ENCODE peak calls at places on chromosome 12, in seven cellular contexts. One of them, this sample, is unnamed.

GRCh38 chr12:32679910-32680217 is 763 bp downstream of the DNM1L start:
- DNase-seq in AG09309: no peak
- DNase-seq in HepG2: no peak
- DNase-seq in fibroblast of lung: no peak
- DNase-seq in mucosa of descending colon: no peak
- DNase-seq in AG10803: no peak
- DNase-seq in lung: no peak
- DNase-seq in this sample: no peak

GRCh38 chr12:5789469-5789968 is 155.5 kb downstream of the ANO2 start:
- DNase-seq in HepG2: no peak
- DNase-seq in mucosa of descending colon: no peak
- DNase-seq in lung: peak
- DNase-seq in AG10803: peak
- DNase-seq in AG09309: peak
- DNase-seq in fibroblast of lung: no peak
- DNase-seq in this sample: no peak

GRCh38 chr12:95574030-95574429 is 22.8 kb upstream of the USP44 start:
- DNase-seq in lung: no peak
- DNase-seq in AG09309: no peak
- DNase-seq in mucosa of descending colon: no peak
- DNase-seq in HepG2: no peak
- DNase-seq in AG10803: no peak
- DNase-seq in fibroblast of lung: no peak
- DNase-seq in this sample: no peak

GRCh38 chr12:53755451-53756290 is 3.9 kb upstream of the CISTR start:
- DNase-seq in lung: no peak
- DNase-seq in mucosa of descending colon: no peak
- DNase-seq in HepG2: no peak
- DNase-seq in AG10803: no peak
- DNase-seq in fibroblast of lung: no peak
- DNase-seq in AG09309: no peak
- DNase-seq in this sample: no peak

GRCh38 chr12:100672075-100672592 is 98.7 kb downstream of the GAS2L3 start:
- DNase-seq in AG10803: no peak
- DNase-seq in HepG2: peak
- DNase-seq in mucosa of descending colon: peak
- DNase-seq in fibroblast of lung: no peak
- DNase-seq in AG09309: no peak
- DNase-seq in lung: no peak
- DNase-seq in this sample: peak

GRCh38 chr12:2267624-2268477 is 215.1 kb downstream of the CACNA1C start:
- DNase-seq in HepG2: no peak
- DNase-seq in AG09309: no peak
- DNase-seq in mucosa of descending colon: no peak
- DNase-seq in fibroblast of lung: peak
- DNase-seq in AG10803: peak
- DNase-seq in lung: no peak
- DNase-seq in this sample: no peak

GRCh38 chr12:98743362-98743953 is 98.4 kb downstream of the APAF1 start:
- DNase-seq in AG09309: no peak
- DNase-seq in AG10803: no peak
- DNase-seq in mucosa of descending colon: no peak
- DNase-seq in lung: no peak
- DNase-seq in HepG2: peak
- DNase-seq in fibroblast of lung: no peak
- DNase-seq in this sample: no peak

GRCh38 chr12:12467701-12468218 is 94.9 kb downstream of the DUSP16 start:
- DNase-seq in fibroblast of lung: peak
- DNase-seq in AG09309: no peak
- DNase-seq in HepG2: no peak
- DNase-seq in AG10803: no peak
- DNase-seq in mucosa of descending colon: peak
- DNase-seq in lung: peak
- DNase-seq in this sample: no peak

GRCh38 chr12:18054925-18055324 is 35.1 kb downstream of the RERGL start:
- DNase-seq in mucosa of descending colon: no peak
- DNase-seq in lung: no peak
- DNase-seq in AG09309: no peak
- DNase-seq in HepG2: no peak
- DNase-seq in AG10803: no peak
- DNase-seq in fibroblast of lung: no peak
- DNase-seq in this sample: no peak

GRCh38 chr12:15756822-15757221 is 32.4 kb downstream of the EPS8 start:
- DNase-seq in lung: no peak
- DNase-seq in AG10803: peak
- DNase-seq in HepG2: no peak
- DNase-seq in AG09309: peak
- DNase-seq in mucosa of descending colon: no peak
- DNase-seq in fibroblast of lung: peak
- DNase-seq in this sample: no peak

GRCh38 chr12:38204831-38205230 is 111.7 kb upstream of the ALG10B start:
- DNase-seq in fibroblast of lung: no peak
- DNase-seq in lung: no peak
- DNase-seq in HepG2: no peak
- DNase-seq in AG10803: no peak
- DNase-seq in mucosa of descending colon: no peak
- DNase-seq in AG09309: no peak
- DNase-seq in this sample: no peak

GRCh38 chr12:130300090-130300489 is 37.6 kb upstream of the PIWIL1 start:
- DNase-seq in AG09309: no peak
- DNase-seq in HepG2: no peak
- DNase-seq in mucosa of descending colon: no peak
- DNase-seq in fibroblast of lung: no peak
- DNase-seq in lung: no peak
- DNase-seq in AG10803: no peak
- DNase-seq in this sample: no peak

GRCh38 chr12:28961948-28962384 is 187.1 kb upstream of the FAR2 start:
- DNase-seq in AG09309: no peak
- DNase-seq in HepG2: no peak
- DNase-seq in mucosa of descending colon: no peak
- DNase-seq in lung: no peak
- DNase-seq in fibroblast of lung: no peak
- DNase-seq in AG10803: no peak
- DNase-seq in this sample: no peak

GRCh38 chr12:59113831-59114273 is 193.5 kb upstream of the LRIG3 start:
- DNase-seq in mucosa of descending colon: peak
- DNase-seq in AG10803: peak
- DNase-seq in AG09309: peak
- DNase-seq in lung: peak
- DNase-seq in fibroblast of lung: peak
- DNase-seq in HepG2: peak
- DNase-seq in this sample: peak

DNA sequence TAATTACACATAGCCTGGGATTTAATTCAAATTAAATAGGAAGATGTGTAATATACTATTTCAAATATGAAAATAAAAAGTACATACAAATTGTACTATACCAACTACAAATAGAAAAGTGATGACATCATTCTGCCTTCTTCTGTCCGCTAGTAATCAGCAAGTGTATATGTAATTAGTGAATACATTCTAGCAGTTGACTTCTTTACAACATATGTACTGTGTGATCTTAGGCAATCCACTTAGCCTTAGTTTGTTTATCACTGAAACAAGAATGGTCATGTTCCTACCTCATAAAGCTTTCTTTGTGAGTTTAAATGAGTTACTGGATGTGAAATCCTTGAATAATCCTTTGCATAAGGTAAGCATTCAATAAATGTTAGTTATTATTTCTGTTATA is 7.8 kb upstream of the LUM start:
- DNase-seq in fibroblast of lung: no peak
- DNase-seq in AG09309: no peak
- DNase-seq in HepG2: no peak
- DNase-seq in lung: no peak
- DNase-seq in mucosa of descending colon: no peak
- DNase-seq in AG10803: no peak
- DNase-seq in this sample: no peak
- H3K4me3 ChIP-seq in fibroblast of lung: no peak
- H3K4me3 ChIP-seq in AG09309: no peak
- H3K4me3 ChIP-seq in HepG2: no peak
- H3K4me3 ChIP-seq in lung: no peak
- H3K4me3 ChIP-seq in mucosa of descending colon: no peak
- H3K4me3 ChIP-seq in AG10803: no peak
- H3K4me3 ChIP-seq in this sample: no peak

GRCh38 chr12:128811806-128812205 is 12.0 kb downstream of the SLC15A4 start:
- DNase-seq in AG09309: no peak
- DNase-seq in fibroblast of lung: no peak
- DNase-seq in mucosa of descending colon: no peak
- DNase-seq in AG10803: no peak
- DNase-seq in lung: no peak
- DNase-seq in HepG2: no peak
- DNase-seq in this sample: no peak
- H3K4me3 ChIP-seq in AG09309: no peak
- H3K4me3 ChIP-seq in fibroblast of lung: no peak
- H3K4me3 ChIP-seq in mucosa of descending colon: no peak
- H3K4me3 ChIP-seq in AG10803: no peak
- H3K4me3 ChIP-seq in lung: no peak
- H3K4me3 ChIP-seq in HepG2: no peak
- H3K4me3 ChIP-seq in this sample: no peak

DNA sequence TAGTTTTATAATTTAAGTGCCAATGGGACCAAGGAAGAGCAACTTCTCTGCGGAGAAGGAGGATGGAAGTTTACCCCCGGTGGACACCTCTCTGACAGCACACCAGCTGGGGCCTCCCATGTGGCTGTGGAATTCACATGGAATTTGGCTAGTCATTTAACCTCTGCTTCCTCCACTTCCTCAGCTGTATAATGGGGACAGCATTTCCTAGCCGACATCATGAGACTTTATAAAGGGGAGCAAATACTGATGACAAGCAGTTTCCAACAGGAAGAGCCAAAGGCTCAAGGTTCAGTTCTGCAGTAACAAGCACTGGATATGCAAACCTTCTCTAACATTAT is 7.5 kb downstream of the DUSP6 start:
- DNase-seq in lung: no peak
- DNase-seq in fibroblast of lung: no peak
- DNase-seq in AG10803: no peak
- DNase-seq in HepG2: peak
- DNase-seq in AG09309: no peak
- DNase-seq in mucosa of descending colon: no peak
- DNase-seq in this sample: no peak
- H3K4me3 ChIP-seq in lung: no peak
- H3K4me3 ChIP-seq in fibroblast of lung: no peak
- H3K4me3 ChIP-seq in AG10803: no peak
- H3K4me3 ChIP-seq in HepG2: peak
- H3K4me3 ChIP-seq in AG09309: no peak
- H3K4me3 ChIP-seq in mucosa of descending colon: no peak
- H3K4me3 ChIP-seq in this sample: no peak

DNA sequence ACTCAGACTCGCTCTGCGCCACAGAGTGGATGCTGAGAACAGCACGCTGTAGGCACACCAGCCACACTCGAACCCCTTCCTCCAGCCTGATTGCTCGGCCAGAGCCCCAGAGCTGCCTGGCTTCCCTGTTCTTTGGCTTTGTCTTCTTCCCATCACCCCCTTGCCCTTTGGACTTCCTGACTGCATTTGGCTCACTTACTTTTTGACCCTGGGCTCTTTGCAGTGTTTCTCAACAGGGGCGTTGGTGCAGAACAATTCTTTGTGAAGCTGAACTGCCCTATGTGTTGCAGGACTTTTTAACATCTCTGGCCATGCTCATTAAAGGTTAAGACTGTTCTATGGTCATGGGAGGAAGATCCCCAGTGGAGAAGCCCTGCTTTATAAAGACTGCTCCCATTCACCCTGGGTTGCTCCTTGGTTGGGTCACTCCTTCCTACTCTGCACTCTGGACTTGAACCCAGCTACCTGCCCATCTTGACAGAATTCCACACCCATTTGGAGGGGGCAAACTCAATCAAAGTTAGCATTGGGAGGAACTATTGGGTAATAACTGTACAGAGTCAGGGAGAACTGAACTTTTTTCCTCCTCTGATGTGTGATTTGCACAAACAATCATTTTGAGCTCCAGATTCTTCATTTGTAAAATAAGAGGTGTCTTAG is 127.7 kb upstream of the PLEKHG7 start:
- DNase-seq in AG10803: no peak
- DNase-seq in fibroblast of lung: no peak
- DNase-seq in mucosa of descending colon: no peak
- DNase-seq in lung: no peak
- DNase-seq in AG09309: no peak
- DNase-seq in HepG2: peak
- DNase-seq in this sample: peak
- H3K4me3 ChIP-seq in AG10803: no peak
- H3K4me3 ChIP-seq in fibroblast of lung: no peak
- H3K4me3 ChIP-seq in mucosa of descending colon: no peak
- H3K4me3 ChIP-seq in lung: no peak
- H3K4me3 ChIP-seq in AG09309: no peak
- H3K4me3 ChIP-seq in HepG2: no peak
- H3K4me3 ChIP-seq in this sample: no peak

DNA sequence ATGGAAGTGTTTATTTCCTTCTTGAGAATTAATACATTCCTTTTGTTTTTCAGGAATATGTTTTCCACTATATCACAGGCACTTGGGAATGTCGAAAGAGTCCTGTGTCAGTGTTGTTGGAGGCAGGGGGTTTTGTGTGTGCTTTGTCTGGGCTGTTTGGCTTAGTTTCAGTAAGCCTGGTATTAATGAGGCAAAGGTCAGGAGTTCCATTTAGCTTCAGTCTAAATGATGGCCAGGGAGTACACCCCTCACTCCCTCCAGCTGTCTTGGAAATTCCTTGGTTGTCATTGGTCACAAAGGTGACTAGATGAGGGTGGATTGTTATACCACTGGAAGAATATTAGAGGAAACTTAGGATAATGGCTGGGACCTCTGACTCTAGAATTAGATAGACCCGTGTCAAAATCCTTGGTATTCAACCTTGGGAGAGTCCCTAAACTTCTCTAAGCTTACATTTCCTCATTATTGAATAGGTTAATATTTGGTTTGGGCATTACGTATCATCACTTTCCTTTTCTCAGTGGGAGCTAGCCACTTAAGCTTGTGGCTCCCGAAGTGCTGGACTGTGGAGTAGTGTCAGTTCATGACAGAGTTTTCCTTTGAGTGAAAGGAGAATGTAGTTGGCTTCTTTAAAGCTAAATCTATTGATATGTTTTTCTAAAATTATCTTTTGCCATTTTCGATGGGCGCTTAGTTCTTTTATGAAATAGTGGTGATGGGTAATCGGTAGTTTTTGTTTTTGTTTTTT is 5.2 kb downstream of the FRS2 start:
- DNase-seq in fibroblast of lung: peak
- DNase-seq in lung: no peak
- DNase-seq in mucosa of descending colon: no peak
- DNase-seq in AG09309: no peak
- DNase-seq in AG10803: peak
- DNase-seq in HepG2: peak
- DNase-seq in this sample: no peak
- H3K4me3 ChIP-seq in fibroblast of lung: peak
- H3K4me3 ChIP-seq in lung: no peak
- H3K4me3 ChIP-seq in mucosa of descending colon: no peak
- H3K4me3 ChIP-seq in AG09309: no peak
- H3K4me3 ChIP-seq in AG10803: peak
- H3K4me3 ChIP-seq in HepG2: no peak
- H3K4me3 ChIP-seq in this sample: peak

This sample was measured in right cardiac atrium.